ENCODE peak calls at places on chromosomes 16 and 17, in ten cellular contexts. One of them, this sample, is unnamed.

GRCh38 chr17:54102246-54102645 is 279.5 kb downstream of the KIF2B start:
- DNase-seq in spleen: no peak
- DNase-seq in thoracic aorta: no peak
- DNase-seq in heart right ventricle: no peak
- DNase-seq in BE2C: no peak
- DNase-seq in endothelial cell of umbilical vein: no peak
- DNase-seq in lower lobe of right lung: no peak
- DNase-seq in body of pancreas: no peak
- DNase-seq in cardiac muscle cell: no peak
- DNase-seq in gastrocnemius medialis: no peak
- DNase-seq in this sample: no peak

GRCh38 chr17:2814499-2815341 is 18.5 kb downstream of the RAP1GAP2 start:
- DNase-seq in gastrocnemius medialis: peak; percentile 19
- DNase-seq in body of pancreas: no peak
- DNase-seq in BE2C: no peak
- DNase-seq in endothelial cell of umbilical vein: no peak
- DNase-seq in cardiac muscle cell: no peak
- DNase-seq in thoracic aorta: no peak
- DNase-seq in heart right ventricle: peak; percentile 13
- DNase-seq in spleen: peak; percentile 94
- DNase-seq in lower lobe of right lung: peak; percentile 72
- DNase-seq in this sample: peak; percentile 93

GRCh38 chr17:73211745-73212144 is 18.9 kb downstream of the COG1 start:
- DNase-seq in spleen: no peak
- DNase-seq in BE2C: no peak
- DNase-seq in endothelial cell of umbilical vein: no peak
- DNase-seq in cardiac muscle cell: no peak
- DNase-seq in thoracic aorta: no peak
- DNase-seq in body of pancreas: no peak
- DNase-seq in lower lobe of right lung: no peak
- DNase-seq in gastrocnemius medialis: no peak
- DNase-seq in heart right ventricle: no peak
- DNase-seq in this sample: peak; percentile 48

GRCh38 chr17:50057521-50057991 is 1.6 kb downstream of the ITGA3 start:
- DNase-seq in BE2C: no peak
- DNase-seq in gastrocnemius medialis: no peak
- DNase-seq in thoracic aorta: no peak
- DNase-seq in cardiac muscle cell: no peak
- DNase-seq in endothelial cell of umbilical vein: no peak
- DNase-seq in spleen: peak; percentile 64
- DNase-seq in lower lobe of right lung: no peak
- DNase-seq in heart right ventricle: no peak
- DNase-seq in body of pancreas: peak; percentile 23
- DNase-seq in this sample: no peak

GRCh38 chr16:67842509-67843342 is 606 bp downstream of the THAP11 start:
- DNase-seq in cardiac muscle cell: peak; percentile 59
- DNase-seq in lower lobe of right lung: peak; percentile 79
- DNase-seq in spleen: peak; percentile 93
- DNase-seq in BE2C: peak; percentile 73
- DNase-seq in gastrocnemius medialis: peak; percentile 56
- DNase-seq in body of pancreas: peak; percentile 60
- DNase-seq in endothelial cell of umbilical vein: peak; percentile 73
- DNase-seq in heart right ventricle: peak; percentile 51
- DNase-seq in thoracic aorta: no peak
- DNase-seq in this sample: peak; percentile 38

GRCh38 chr16:3745751-3746355 is 28.5 kb upstream of the TRAP1 start:
- DNase-seq in gastrocnemius medialis: peak; percentile 34
- DNase-seq in BE2C: no peak
- DNase-seq in lower lobe of right lung: no peak
- DNase-seq in body of pancreas: no peak
- DNase-seq in cardiac muscle cell: no peak
- DNase-seq in spleen: peak; percentile 38
- DNase-seq in heart right ventricle: no peak
- DNase-seq in thoracic aorta: no peak
- DNase-seq in endothelial cell of umbilical vein: peak; percentile 13
- DNase-seq in this sample: no peak

GRCh38 chr17:38766341-38766740 is 13.8 kb downstream of the PSMB3 start:
- DNase-seq in gastrocnemius medialis: no peak
- DNase-seq in heart right ventricle: no peak
- DNase-seq in BE2C: no peak
- DNase-seq in thoracic aorta: no peak
- DNase-seq in endothelial cell of umbilical vein: no peak
- DNase-seq in body of pancreas: no peak
- DNase-seq in lower lobe of right lung: no peak
- DNase-seq in spleen: no peak
- DNase-seq in cardiac muscle cell: no peak
- DNase-seq in this sample: no peak

GRCh38 chr16:51638338-51639135 is 487.5 kb upstream of the SALL1 start:
- DNase-seq in endothelial cell of umbilical vein: no peak
- DNase-seq in body of pancreas: no peak
- DNase-seq in spleen: no peak
- DNase-seq in lower lobe of right lung: no peak
- DNase-seq in thoracic aorta: no peak
- DNase-seq in BE2C: no peak
- DNase-seq in gastrocnemius medialis: no peak
- DNase-seq in cardiac muscle cell: no peak
- DNase-seq in heart right ventricle: no peak
- DNase-seq in this sample: no peak

GRCh38 chr17:28811594-28812135 is 30.9 kb downstream of the FAM222B start:
- DNase-seq in lower lobe of right lung: no peak
- DNase-seq in thoracic aorta: no peak
- DNase-seq in BE2C: no peak
- DNase-seq in endothelial cell of umbilical vein: peak; percentile 74
- DNase-seq in body of pancreas: no peak
- DNase-seq in gastrocnemius medialis: no peak
- DNase-seq in spleen: no peak
- DNase-seq in cardiac muscle cell: no peak
- DNase-seq in heart right ventricle: no peak
- DNase-seq in this sample: no peak

GRCh38 chr17:21085707-21086106 is 41.1 kb upstream of the DHRS7B start:
- DNase-seq in thoracic aorta: no peak
- DNase-seq in BE2C: no peak
- DNase-seq in gastrocnemius medialis: no peak
- DNase-seq in spleen: peak; percentile 73
- DNase-seq in lower lobe of right lung: no peak
- DNase-seq in endothelial cell of umbilical vein: no peak
- DNase-seq in body of pancreas: no peak
- DNase-seq in heart right ventricle: no peak
- DNase-seq in cardiac muscle cell: no peak
- DNase-seq in this sample: no peak

GRCh38 chr17:54968259-54968953 is at the start of the genes COX11 and STXBP4:
- DNase-seq in spleen: peak; percentile 98
- DNase-seq in lower lobe of right lung: peak; percentile 96
- DNase-seq in body of pancreas: peak; percentile 96
- DNase-seq in BE2C: peak; percentile 94
- DNase-seq in gastrocnemius medialis: peak; percentile 95
- DNase-seq in endothelial cell of umbilical vein: peak; percentile 98
- DNase-seq in cardiac muscle cell: peak; percentile 96
- DNase-seq in thoracic aorta: peak; percentile 78
- DNase-seq in heart right ventricle: peak; percentile 94
- DNase-seq in this sample: peak; percentile 95

GRCh38 chr17:31074772-31075538 is 19.8 kb upstream of the NF1 start:
- DNase-seq in lower lobe of right lung: no peak
- DNase-seq in cardiac muscle cell: peak; percentile 48
- DNase-seq in BE2C: no peak
- DNase-seq in spleen: no peak
- DNase-seq in heart right ventricle: no peak
- DNase-seq in body of pancreas: no peak
- DNase-seq in endothelial cell of umbilical vein: no peak
- DNase-seq in thoracic aorta: no peak
- DNase-seq in gastrocnemius medialis: no peak
- DNase-seq in this sample: no peak

GRCh38 chr17:34997355-34997862 is 17.1 kb downstream of the LIG3 start:
- DNase-seq in heart right ventricle: peak; percentile 78
- DNase-seq in gastrocnemius medialis: no peak
- DNase-seq in thoracic aorta: no peak
- DNase-seq in body of pancreas: peak; percentile 45
- DNase-seq in endothelial cell of umbilical vein: peak; percentile 21
- DNase-seq in cardiac muscle cell: no peak
- DNase-seq in lower lobe of right lung: no peak
- DNase-seq in spleen: no peak
- DNase-seq in BE2C: no peak
- DNase-seq in this sample: no peak

GRCh38 chr17:79664925-79665738 is 54.3 kb upstream of the RBFOX3 start:
- DNase-seq in body of pancreas: peak; percentile 84
- DNase-seq in thoracic aorta: no peak
- DNase-seq in gastrocnemius medialis: no peak
- DNase-seq in endothelial cell of umbilical vein: peak; percentile 48
- DNase-seq in spleen: no peak
- DNase-seq in BE2C: peak; percentile 40
- DNase-seq in lower lobe of right lung: peak; percentile 86
- DNase-seq in heart right ventricle: peak; percentile 74
- DNase-seq in cardiac muscle cell: peak; percentile 5
- DNase-seq in this sample: no peak

GRCh38 chr17:58308173-58308984 is 20.2 kb downstream of the TSPOAP1 start:
- DNase-seq in cardiac muscle cell: peak; percentile 16
- DNase-seq in body of pancreas: no peak
- DNase-seq in heart right ventricle: no peak
- DNase-seq in thoracic aorta: no peak
- DNase-seq in gastrocnemius medialis: no peak
- DNase-seq in endothelial cell of umbilical vein: no peak
- DNase-seq in lower lobe of right lung: no peak
- DNase-seq in spleen: peak; percentile 77
- DNase-seq in BE2C: peak; percentile 62
- DNase-seq in this sample: no peak

GRCh38 chr17:78450696-78451344 is 72.4 kb downstream of the PGS1 start:
- DNase-seq in spleen: no peak
- DNase-seq in heart right ventricle: no peak
- DNase-seq in BE2C: peak; percentile 62
- DNase-seq in gastrocnemius medialis: peak; percentile 70
- DNase-seq in body of pancreas: no peak
- DNase-seq in lower lobe of right lung: no peak
- DNase-seq in thoracic aorta: no peak
- DNase-seq in endothelial cell of umbilical vein: no peak
- DNase-seq in cardiac muscle cell: no peak
- DNase-seq in this sample: no peak

GRCh38 chr16:51147776-51148673 is 3.0 kb downstream of the SALL1 start:
- DNase-seq in gastrocnemius medialis: no peak
- DNase-seq in BE2C: no peak
- DNase-seq in cardiac muscle cell: no peak
- DNase-seq in lower lobe of right lung: no peak
- DNase-seq in body of pancreas: no peak
- DNase-seq in thoracic aorta: no peak
- DNase-seq in spleen: no peak
- DNase-seq in heart right ventricle: no peak
- DNase-seq in endothelial cell of umbilical vein: no peak
- DNase-seq in this sample: no peak

GRCh38 chr16:621526-622105 is 9.2 kb upstream of the WFIKKN1 start:
- DNase-seq in endothelial cell of umbilical vein: no peak
- DNase-seq in gastrocnemius medialis: no peak
- DNase-seq in thoracic aorta: no peak
- DNase-seq in spleen: no peak
- DNase-seq in body of pancreas: no peak
- DNase-seq in lower lobe of right lung: no peak
- DNase-seq in BE2C: no peak
- DNase-seq in cardiac muscle cell: no peak
- DNase-seq in heart right ventricle: no peak
- DNase-seq in this sample: no peak

DNA sequence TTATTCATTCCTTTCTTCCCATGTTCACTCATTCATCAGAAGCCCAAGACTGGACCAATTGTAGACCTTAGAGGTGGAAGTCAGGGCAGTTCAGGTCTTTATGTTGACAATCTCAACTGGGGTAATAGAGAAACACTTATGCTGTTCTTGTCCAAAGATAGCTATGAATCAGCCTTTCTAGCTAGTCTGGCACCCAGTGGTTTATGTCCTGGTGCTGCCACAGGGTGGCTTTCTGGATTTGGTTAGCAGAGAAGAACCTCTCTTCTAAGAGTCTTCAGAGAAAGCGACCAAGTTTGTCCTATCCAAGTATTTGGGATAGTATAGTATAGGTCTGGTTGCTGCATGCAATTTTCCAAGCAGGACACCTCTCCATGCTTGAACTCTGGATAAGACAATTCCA is 83.3 kb downstream of the NOG start:
- DNase-seq in heart right ventricle: no peak
- DNase-seq in body of pancreas: no peak
- DNase-seq in gastrocnemius medialis: no peak
- DNase-seq in spleen: no peak
- DNase-seq in BE2C: no peak
- DNase-seq in cardiac muscle cell: no peak
- DNase-seq in lower lobe of right lung: no peak
- DNase-seq in thoracic aorta: no peak
- DNase-seq in endothelial cell of umbilical vein: no peak
- DNase-seq in this sample: no peak
- H3K27me3 ChIP-seq in heart right ventricle: peaks cover 62% of the 10 kb centered on the region
- H3K27me3 ChIP-seq in body of pancreas: no peaks in the 10 kb centered on the region
- H3K27me3 ChIP-seq in gastrocnemius medialis: peaks cover 4% of the 10 kb centered on the region
- H3K27me3 ChIP-seq in spleen: peaks cover 16% of the 10 kb centered on the region
- H3K27me3 ChIP-seq in BE2C: peaks cover 21% of the 10 kb centered on the region
- H3K27me3 ChIP-seq in cardiac muscle cell: peaks cover 36% of the 10 kb centered on the region
- H3K27me3 ChIP-seq in lower lobe of right lung: peaks cover 49% of the 10 kb centered on the region
- H3K27me3 ChIP-seq in thoracic aorta: no peaks in the 10 kb centered on the region
- H3K27me3 ChIP-seq in endothelial cell of umbilical vein: peaks cover 32% of the 10 kb centered on the region
- H3K27me3 ChIP-seq in this sample: no peaks in the 10 kb centered on the region

DNA sequence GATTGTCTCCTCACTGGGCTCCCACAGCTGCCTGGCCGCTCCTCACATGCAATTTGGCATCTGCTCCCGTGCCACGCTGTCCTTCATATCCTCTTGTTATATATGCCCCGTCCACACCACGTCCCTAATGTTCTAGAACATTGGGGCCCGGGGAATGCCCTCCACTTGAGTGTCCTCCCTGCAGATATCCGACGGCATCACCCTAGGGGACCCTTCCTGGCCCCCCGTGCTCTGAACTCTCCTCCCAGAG is 10.0 kb upstream of the DEF8 start:
- DNase-seq in cardiac muscle cell: no peak
- DNase-seq in spleen: no peak
- DNase-seq in lower lobe of right lung: no peak
- DNase-seq in endothelial cell of umbilical vein: no peak
- DNase-seq in BE2C: no peak
- DNase-seq in gastrocnemius medialis: no peak
- DNase-seq in thoracic aorta: no peak
- DNase-seq in body of pancreas: no peak
- DNase-seq in heart right ventricle: no peak
- DNase-seq in this sample: no peak
- H3K4me1 ChIP-seq in cardiac muscle cell: peaks cover 12% of the 10 kb centered on the region
- H3K4me1 ChIP-seq in spleen: no peaks in the 10 kb centered on the region
- H3K4me1 ChIP-seq in lower lobe of right lung: no peaks in the 10 kb centered on the region
- H3K4me1 ChIP-seq in endothelial cell of umbilical vein: no peaks in the 10 kb centered on the region
- H3K4me1 ChIP-seq in BE2C: no peaks in the 10 kb centered on the region
- H3K4me1 ChIP-seq in gastrocnemius medialis: no peaks in the 10 kb centered on the region
- H3K4me1 ChIP-seq in thoracic aorta: no peaks in the 10 kb centered on the region
- H3K4me1 ChIP-seq in body of pancreas: no peaks in the 10 kb centered on the region
- H3K4me1 ChIP-seq in heart right ventricle: no peaks in the 10 kb centered on the region
- H3K4me1 ChIP-seq in this sample: no peaks in the 10 kb centered on the region

GRCh38 chr17:62627904-62628603 is 584 bp downstream of the MRC2 start:
- DNase-seq in cardiac muscle cell: peak; percentile 50
- DNase-seq in body of pancreas: no peak
- DNase-seq in gastrocnemius medialis: no peak
- DNase-seq in thoracic aorta: no peak
- DNase-seq in BE2C: peak; percentile 55
- DNase-seq in lower lobe of right lung: peak; percentile 63
- DNase-seq in heart right ventricle: peak; percentile 49
- DNase-seq in spleen: no peak
- DNase-seq in endothelial cell of umbilical vein: peak; percentile 55
- DNase-seq in this sample: no peak
- TF ChIP-seq CTCF in cardiac muscle cell: no peak
- TF ChIP-seq CTCF in body of pancreas: no peak
- TF ChIP-seq CTCF in gastrocnemius medialis: no peak
- TF ChIP-seq CTCF in thoracic aorta: no peak
- TF ChIP-seq CTCF in BE2C: no peak
- TF ChIP-seq CTCF in lower lobe of right lung: no peak
- TF ChIP-seq CTCF in heart right ventricle: no peak
- TF ChIP-seq CTCF in spleen: no peak
- TF ChIP-seq CTCF in endothelial cell of umbilical vein: no peak
- TF ChIP-seq CTCF in this sample: no peak

GRCh38 chr16:53664724-53665345 is 38.8 kb downstream of the RPGRIP1L start:
- DNase-seq in spleen: no peak
- DNase-seq in thoracic aorta: no peak
- DNase-seq in gastrocnemius medialis: no peak
- DNase-seq in BE2C: no peak
- DNase-seq in endothelial cell of umbilical vein: no peak
- DNase-seq in body of pancreas: no peak
- DNase-seq in heart right ventricle: peak; percentile 3
- DNase-seq in cardiac muscle cell: peak; percentile 5
- DNase-seq in lower lobe of right lung: no peak
- DNase-seq in this sample: no peak
- H3K27me3 ChIP-seq in spleen: no peaks in the 10 kb centered on the region
- H3K27me3 ChIP-seq in thoracic aorta: no peaks in the 10 kb centered on the region
- H3K27me3 ChIP-seq in gastrocnemius medialis: no peaks in the 10 kb centered on the region
- H3K27me3 ChIP-seq in BE2C: no peaks in the 10 kb centered on the region
- H3K27me3 ChIP-seq in endothelial cell of umbilical vein: no peaks in the 10 kb centered on the region
- H3K27me3 ChIP-seq in body of pancreas: no peaks in the 10 kb centered on the region
- H3K27me3 ChIP-seq in heart right ventricle: no peaks in the 10 kb centered on the region
- H3K27me3 ChIP-seq in cardiac muscle cell: no peaks in the 10 kb centered on the region
- H3K27me3 ChIP-seq in lower lobe of right lung: no peaks in the 10 kb centered on the region
- H3K27me3 ChIP-seq in this sample: no peaks in the 10 kb centered on the region